ENCODE peak calls at places on chromosomes 16 and 17, in four cellular contexts. F is GM13977; P is CD8-positive, alpha-beta T cell; A is AG04449. V is an unnamed sample.

GRCh38 chr17:71187145-71187878 is 933.5 kb upstream of the SOX9 start:
- DNase-seq in F (no peak), P (no peak), A (no peak), V (no peak)

GRCh38 chr16:1890701-1891035 is 18.7 kb upstream of the MEIOB start:
- DNase-seq in F (no peak), P (no peak), A (no peak), V (no peak)

GRCh38 chr16:86224126-86224525 is 286.2 kb upstream of the FOXF1 start:
- DNase-seq in F (no peak), P (no peak), A (no peak), V (no peak)

GRCh38 chr16:63131503-63131902 is 1095.3 kb upstream of the CDH8 start:
- DNase-seq in F (no peak), P (no peak), A (no peak), V (no peak)

GRCh38 chr17:45132569-45133463 is 501 bp upstream of the PLCD3 start:
- DNase-seq in F (peak), P (peak), A (no peak), V (peak)

GRCh38 chr16:10964891-10965326 is 20.5 kb downstream of the CLEC16A start:
- DNase-seq in F (peak), P (no peak), A (no peak), V (no peak)

GRCh38 chr17:63692195-63692816 is 7.6 kb downstream of the LIMD2 start:
- DNase-seq in F (no peak), P (no peak), A (no peak), V (no peak)

GRCh38 chr17:57106107-57106835 is 21.2 kb downstream of the AKAP1 start:
- DNase-seq in F (no peak), P (no peak), A (no peak), V (peak)

GRCh38 chr16:68548947-68549346 is 9.9 kb downstream of the ZFP90 start:
- DNase-seq in F (no peak), P (peak), A (no peak), V (no peak)

GRCh38 chr17:71824671-71825070 is 296.1 kb upstream of the SOX9 start:
- DNase-seq in F (no peak), P (no peak), A (no peak), V (no peak)

GRCh38 chr17:19768046-19768782 is 20.1 kb upstream of the ALDH3A1 start:
- DNase-seq in F (peak), P (no peak), A (no peak), V (no peak)

GRCh38 chr16:67846320-67847063 is at the start of gene NUTF2:
- DNase-seq in F (peak), P (peak), A (no peak), V (peak)

GRCh38 chr16:89052824-89053724 is 40.6 kb upstream of the ACSF3 start:
- DNase-seq in F (no peak), P (no peak), A (no peak), V (no peak)
- TF ChIP-seq CTCF in F (no peak), P (no peak), A (no peak), V (no peak)

GRCh38 chr16:52296070-52296469 is 250.9 kb downstream of the TOX3 start:
- DNase-seq in F (no peak), P (no peak), A (no peak), V (no peak)

GRCh38 chr16:52293209-52293608 is 253.7 kb downstream of the TOX3 start:
- DNase-seq in F (no peak), P (no peak), A (no peak), V (no peak)

GRCh38 chr16:52294660-52295059 is 252.3 kb downstream of the TOX3 start:
- DNase-seq in F (no peak), P (no peak), A (no peak), V (no peak)

DNA sequence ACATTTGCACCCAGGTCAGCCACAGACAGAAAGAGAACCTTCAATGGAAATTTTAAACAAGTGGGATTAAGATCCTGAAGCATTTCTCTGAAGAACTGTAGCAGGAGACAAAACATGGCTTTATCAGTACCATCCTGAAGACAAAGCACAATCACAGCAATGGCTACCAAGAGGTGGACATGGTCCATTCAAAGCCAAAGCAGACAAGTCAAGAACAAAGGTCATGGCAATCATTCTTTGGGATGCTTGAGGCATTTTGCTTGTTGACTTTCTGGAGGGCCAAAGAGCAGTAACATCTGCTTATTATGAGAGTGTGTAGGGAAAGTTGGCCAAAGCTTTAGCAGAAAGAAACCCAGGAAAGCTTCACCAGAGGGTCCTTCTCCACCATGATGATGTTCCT is 248.2 kb downstream of the TOX3 start:
- DNase-seq in F (no peak), P (no peak), A (no peak), V (no peak)
- TF ChIP-seq CTCF in F (no peak), P (no peak), A (no peak), V (no peak)

DNA sequence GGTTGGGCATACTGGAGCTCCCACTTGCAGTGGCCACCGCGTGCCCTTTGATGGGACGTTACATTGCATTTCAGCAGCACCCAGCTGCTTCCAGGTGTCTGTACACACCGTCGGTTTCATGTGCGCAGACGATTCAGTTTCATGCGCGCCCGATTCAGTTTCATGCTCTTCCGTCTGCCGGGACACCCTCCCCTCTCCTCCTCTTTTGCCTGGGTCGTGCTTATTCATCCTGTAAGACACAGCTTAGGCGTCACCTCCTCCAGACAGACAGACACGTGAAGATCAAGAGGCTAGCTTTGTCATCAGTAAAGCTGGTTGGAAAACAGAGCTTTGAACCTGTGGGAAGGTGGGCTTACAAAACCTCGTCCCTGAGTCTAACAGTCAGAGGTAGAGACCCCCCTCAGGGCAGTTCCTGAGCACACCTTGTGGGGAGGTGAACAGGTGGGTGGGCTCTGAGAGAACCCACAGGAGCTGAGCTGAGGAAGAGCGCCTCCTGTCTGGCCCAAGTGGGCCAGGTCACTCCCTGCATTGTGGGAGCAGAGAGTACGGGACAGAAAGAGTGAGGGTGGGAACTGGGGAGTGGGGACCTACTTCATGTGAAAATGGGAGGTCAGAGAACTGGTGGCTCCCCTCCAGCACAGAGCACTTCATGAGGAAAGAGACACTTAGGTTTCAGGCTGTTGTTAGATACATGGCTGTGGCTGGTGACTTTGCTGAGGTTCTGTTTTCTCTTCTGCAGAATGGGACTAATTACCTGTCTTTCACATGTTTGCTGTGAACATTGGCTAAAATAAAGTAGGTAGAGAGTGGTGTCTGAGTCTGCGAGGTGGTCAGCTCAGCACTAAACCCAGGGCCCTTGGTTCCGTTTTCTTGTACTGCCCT is 122.1 kb downstream of the SNX29 start:
- DNase-seq in F (no peak), P (no peak), A (no peak), V (no peak)
- TF ChIP-seq CTCF in F (no peak), P (no peak), A (no peak), V (no peak)

GRCh38 chr17:49547566-49547965 is 28.1 kb upstream of the NXPH3 start:
- DNase-seq in F (peak), P (no peak), A (no peak), V (no peak)

GRCh38 chr17:49548051-49548505 is 27.6 kb upstream of the NXPH3 start:
- DNase-seq in F (peak), P (no peak), A (no peak), V (no peak)

GRCh38 chr17:49549311-49549605 is 26.4 kb upstream of the NXPH3 start:
- DNase-seq in F (no peak), P (no peak), A (no peak), V (no peak)

GRCh38 chr17:49549691-49550678 is 25.7 kb upstream of the NXPH3 start:
- DNase-seq in F (peak), P (no peak), A (no peak), V (no peak)

DNA sequence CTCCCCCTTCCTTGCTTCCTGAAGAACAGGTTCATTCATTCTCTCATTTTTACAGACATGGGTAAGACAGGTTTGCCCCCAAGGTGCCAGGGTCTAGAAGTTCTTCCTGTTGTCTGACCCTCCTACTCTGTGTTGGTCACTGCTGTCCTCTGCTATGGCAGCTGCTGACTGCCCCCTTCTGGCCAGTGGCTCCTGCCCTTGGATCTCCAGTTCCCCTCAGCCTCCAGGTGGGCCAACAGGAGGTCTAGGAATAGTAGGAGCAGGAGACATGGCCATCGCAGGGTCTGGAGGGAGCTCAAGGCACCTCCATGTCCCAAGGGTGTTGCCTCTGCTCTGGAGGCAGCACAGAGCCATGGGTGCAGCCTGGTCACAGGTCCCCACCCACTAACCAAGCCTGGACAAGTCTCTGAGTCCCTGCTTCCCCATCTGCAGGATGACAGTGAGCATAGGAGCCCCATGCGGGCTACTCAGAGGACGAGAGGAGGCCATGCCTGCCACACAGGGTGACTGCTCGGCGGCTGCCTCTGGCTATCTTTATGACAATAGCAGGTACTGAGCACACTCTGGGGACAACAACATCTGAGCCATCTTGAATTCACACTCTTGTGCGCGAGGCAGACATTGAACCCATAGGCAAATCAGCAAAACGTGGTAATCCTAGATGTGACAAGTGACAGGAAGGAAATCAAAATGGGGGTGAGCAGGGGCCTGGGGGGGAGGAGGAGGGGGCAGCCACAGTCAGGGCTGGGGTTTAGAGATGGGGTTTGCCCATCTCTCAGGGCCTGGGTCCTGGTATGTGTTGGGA is 27.0 kb upstream of the NXPH3 start:
- DNase-seq in F (peak), P (no peak), A (no peak), V (peak)
- TF ChIP-seq CTCF in F (peak), P (no peak), A (peak), V (peak)